ENCODE peak calls at places on chromosomes 1 and 21, in eight cellular contexts. R is epithelial cell of esophagus, J is IMR-90, K is stomach, I is neural crest cell, N is HepG2, S is right lobe of liver, W is cardiac fibroblast. C is an unnamed sample.

GRCh38 chr1:29211086-29212030 is 19.4 kb downstream of the MECR start:
- DNase-seq in R (no peak), J (no peak), K (no peak), I (no peak), N (no peak), S (no peak), W (peak), C (no peak)

GRCh38 chr1:89939693-89940438 is 55.0 kb upstream of the ZNF326 start:
- DNase-seq in R (no peak), J (no peak), K (no peak), I (no peak), N (no peak), S (no peak), W (no peak), C (no peak)

GRCh38 chr1:64357376-64357775 is 112.6 kb upstream of the CACHD1 start:
- DNase-seq in R (no peak), J (no peak), K (no peak), I (no peak), N (no peak), S (no peak), W (no peak), C (no peak)

GRCh38 chr1:23627065-23627464 is 64.5 kb upstream of the RPL11 start:
- DNase-seq in R (peak), J (no peak), K (peak), I (no peak), N (no peak), S (no peak), W (no peak), C (no peak)

GRCh38 chr1:201516511-201517127 is 9.7 kb upstream of the CSRP1 start:
- DNase-seq in R (no peak), J (no peak), K (no peak), I (no peak), N (no peak), S (no peak), W (no peak), C (no peak)

GRCh38 chr1:58721247-58721820 is 21.5 kb upstream of the MYSM1 start:
- DNase-seq in R (peak), J (no peak), K (no peak), I (no peak), N (no peak), S (no peak), W (no peak), C (no peak)

GRCh38 chr1:8969937-8970336 is 24.3 kb downstream of the CA6 start:
- DNase-seq in R (no peak), J (no peak), K (no peak), I (no peak), N (no peak), S (no peak), W (no peak), C (no peak)

GRCh38 chr1:66510407-66510806 is 23.5 kb upstream of the SGIP1 start:
- DNase-seq in R (no peak), J (no peak), K (no peak), I (no peak), N (no peak), S (no peak), W (no peak), C (no peak)

GRCh38 chr1:149848340-149848771 is 51.0 kb upstream of the BOLA1 start:
- DNase-seq in R (peak), J (no peak), K (no peak), I (peak), N (peak), S (peak), W (no peak), C (no peak)

GRCh38 chr21:28537371-28538079 is 455.2 kb downstream of the LTN1 start:
- DNase-seq in R (peak), J (peak), K (no peak), I (no peak), N (no peak), S (no peak), W (peak), C (no peak)

GRCh38 chr1:2375246-2375922 is 16.0 kb downstream of the MORN1 start:
- DNase-seq in R (no peak), J (no peak), K (no peak), I (no peak), N (no peak), S (no peak), W (no peak), C (no peak)

GRCh38 chr1:68269637-68270430 is 37.5 kb upstream of the WLS start:
- DNase-seq in R (peak), J (peak), K (no peak), I (no peak), N (no peak), S (no peak), W (no peak), C (no peak)

GRCh38 chr1:17853241-17853640 is 98.1 kb downstream of the ACTL8 start:
- DNase-seq in R (no peak), J (no peak), K (no peak), I (no peak), N (no peak), S (no peak), W (no peak), C (no peak)

GRCh38 chr1:14774988-14775387 is 176.5 kb downstream of the KAZN start:
- DNase-seq in R (no peak), J (no peak), K (no peak), I (no peak), N (no peak), S (no peak), W (no peak), C (no peak)

GRCh38 chr1:56146449-56146848 is 432.9 kb downstream of the PLPP3 start:
- DNase-seq in R (no peak), J (peak), K (no peak), I (no peak), N (no peak), S (no peak), W (peak), C (no peak)

GRCh38 chr1:115188680-115189395 is 99.5 kb upstream of the TSPAN2 start:
- DNase-seq in R (no peak), J (no peak), K (no peak), I (no peak), N (no peak), S (no peak), W (no peak), C (no peak)

GRCh38 chr1:46248122-46248920 is 758 bp downstream of the RAD54L start:
- DNase-seq in R (peak), J (no peak), K (peak), I (peak), N (peak), S (peak), W (no peak), C (no peak)

GRCh38 chr1:46246548-46247432 is 773 bp upstream of the RAD54L start:
- DNase-seq in R (no peak), J (peak), K (no peak), I (no peak), N (no peak), S (peak), W (peak), C (peak)

GRCh38 chr1:46242918-46243317 is 4.6 kb upstream of the RAD54L start:
- DNase-seq in R (no peak), J (no peak), K (no peak), I (no peak), N (no peak), S (no peak), W (no peak), C (no peak)

GRCh38 chr1:46247433-46248121 is at the start of gene RAD54L:
- DNase-seq in R (peak), J (peak), K (peak), I (peak), N (peak), S (peak), W (peak), C (peak)

GRCh38 chr1:46244656-46245371 is 2.7 kb upstream of the RAD54L start:
- DNase-seq in R (peak), J (peak), K (no peak), I (no peak), N (no peak), S (no peak), W (peak), C (no peak)
- TF ChIP-seq CTCF in R (peak), J (peak), K (no peak), I (peak), N (peak), S (peak), W (peak), C (peak)

GRCh38 chr1:239952348-239953307 is 139.1 kb upstream of the FMN2 start:
- DNase-seq in R (no peak), J (no peak), K (no peak), I (no peak), N (peak), S (no peak), W (no peak), C (no peak)
- TF ChIP-seq CTCF in R (peak), J (peak), K (peak), I (peak), N (peak), S (peak), W (peak), C (peak)

GRCh38 chr1:109654519-109654918 is 1.4 kb upstream of the GSTM4 start:
- DNase-seq in R (no peak), J (no peak), K (no peak), I (no peak), N (no peak), S (no peak), W (no peak), C (no peak)

GRCh38 chr1:109657395-109657794 is 1.5 kb downstream of the GSTM4 start:
- DNase-seq in R (no peak), J (no peak), K (no peak), I (no peak), N (no peak), S (no peak), W (no peak), C (no peak)

GRCh38 chr1:109657970-109658369 is 2.1 kb downstream of the GSTM4 start:
- DNase-seq in R (no peak), J (no peak), K (no peak), I (no peak), N (no peak), S (no peak), W (no peak), C (no peak)

GRCh38 chr1:109653286-109653685 is 2.6 kb upstream of the GSTM4 start:
- DNase-seq in R (no peak), J (no peak), K (no peak), I (no peak), N (no peak), S (no peak), W (no peak), C (no peak)

GRCh38 chr1:109655624-109656519 is at the start of gene GSTM4:
- DNase-seq in R (peak), J (peak), K (peak), I (peak), N (peak), S (peak), W (peak), C (peak)
- TF ChIP-seq CTCF in R (no peak), J (no peak), K (no peak), I (no peak), N (peak), S (no peak), W (no peak), C (no peak)

GRCh38 chr1:40382601-40383000 is 9.1 kb downstream of the SMAP2 start:
- DNase-seq in R (no peak), J (no peak), K (no peak), I (no peak), N (no peak), S (no peak), W (no peak), C (no peak)
- TF ChIP-seq CTCF in R (no peak), J (no peak), K (no peak), I (no peak), N (peak), S (peak), W (no peak), C (no peak)

C was measured in osteocyte.